ENCODE peak calls at places on chromosome 9, in five cellular contexts. E is ACHN, T is NCI-H1105 treated with DMSO at 0.1 percent for 48 hours, N is T1000, A is amygdala. G is an unnamed sample.

GRCh38 chr9:12666813-12667212 is 26.4 kb upstream of the TYRP1 start:
- DNase-seq in E (peak; percentile 10), N (no peak), A (no peak), T (no peak), G (no peak)

GRCh38 chr9:130607640-130608420 is 28.5 kb downstream of the FUBP3 start:
- DNase-seq in E (no peak), T (no peak), A (no peak), N (no peak), G (peak; percentile 8)

GRCh38 chr9:137875846-137876245 is 1.7 kb upstream of the CACNA1B start:
- DNase-seq in T (no peak), E (no peak), N (no peak), A (no peak), G (no peak)

GRCh38 chr9:29241320-29241719 is 1668.0 kb upstream of the C9orf72 start:
- DNase-seq in N (no peak), A (no peak), E (no peak), T (no peak), G (no peak)

GRCh38 chr9:133935328-133936040 is 56.6 kb downstream of the VAV2 start:
- DNase-seq in T (no peak), N (no peak), A (no peak), E (peak; percentile 64), G (peak; percentile 45)

GRCh38 chr9:85716031-85716877 is 25.5 kb downstream of the AGTPBP1 start:
- DNase-seq in A (no peak), T (no peak), N (no peak), E (peak; percentile 9), G (no peak)

GRCh38 chr9:98201749-98202148 is 9.3 kb upstream of the CORO2A start:
- DNase-seq in A (no peak), N (no peak), T (no peak), E (no peak), G (no peak)

GRCh38 chr9:34463901-34464232 is 5.3 kb downstream of the DNAI1 start:
- DNase-seq in N (no peak), A (no peak), T (no peak), E (no peak), G (no peak)

GRCh38 chr9:24118170-24118569 is 292.1 kb upstream of the ELAVL2 start:
- DNase-seq in E (no peak), A (no peak), T (no peak), N (no peak), G (no peak)

GRCh38 chr9:94164756-94165549 is 80.7 kb downstream of the PTPDC1 start:
- DNase-seq in A (no peak), N (no peak), E (no peak), T (no peak), G (no peak)

GRCh38 chr9:136019681-136020060 is 58.5 kb upstream of the UBAC1 start:
- DNase-seq in E (no peak), N (no peak), A (no peak), T (no peak), G (no peak)

GRCh38 chr9:34437006-34437925 is 21.1 kb downstream of the FAM219A start:
- DNase-seq in E (peak; percentile 70), N (no peak), T (peak; percentile 66), A (no peak), G (no peak)